ENCODE peak calls at places on chromosomes 7 and 10, in six cellular contexts. O, F, V, L, B and Z are unnamed samples.

GRCh38 chr10:1199897-1200721 is 143.9 kb downstream of the WDR37 start:
- DNase-seq in O (peak), L (no peak), V (peak), F (no peak), B (no peak), Z (no peak)

GRCh38 chr10:6048281-6049030 is 13.7 kb downstream of the IL2RA start:
- DNase-seq in V (peak), L (no peak), O (no peak), B (no peak), F (no peak), Z (no peak)

GRCh38 chr10:18079665-18080295 is 60.4 kb upstream of the CACNB2 start:
- DNase-seq in F (peak), B (no peak), O (no peak), L (peak), V (no peak), Z (no peak)

GRCh38 chr10:26438534-26439269 is 561 bp downstream of the APBB1IP start:
- DNase-seq in V (peak), F (no peak), B (peak), L (no peak), O (peak), Z (no peak)

GRCh38 chr7:124713086-124713485 is 52.5 kb downstream of the GPR37 start:
- DNase-seq in F (no peak), B (no peak), L (no peak), V (no peak), O (no peak), Z (no peak)

GRCh38 chr7:50149364-50149763 is 56.3 kb upstream of the ZPBP start:
- DNase-seq in L (no peak), O (no peak), F (no peak), B (no peak), V (no peak), Z (no peak)

GRCh38 chr7:157425761-157426160 is 89.0 kb downstream of the DNAJB6 start:
- DNase-seq in L (no peak), B (no peak), F (no peak), O (no peak), V (no peak), Z (no peak)

GRCh38 chr10:99979066-99979685 is 30.6 kb downstream of the DNMBP start:
- DNase-seq in L (no peak), B (peak), O (no peak), V (no peak), F (no peak), Z (no peak)

GRCh38 chr7:22589641-22590141 is 89.7 kb upstream of the STEAP1B start:
- DNase-seq in L (peak), B (no peak), O (no peak), V (peak), F (peak), Z (peak)

GRCh38 chr10:35442006-35442405 is 105.7 kb downstream of the CCNY start:
- DNase-seq in O (no peak), F (peak), V (no peak), B (no peak), L (peak), Z (no peak)

GRCh38 chr10:100370976-100371706 is 24.1 kb downstream of the SCD start:
- DNase-seq in B (peak), L (peak), F (peak), O (peak), V (peak), Z (peak)

GRCh38 chr10:87765666-87766376 is 52.2 kb downstream of the ATAD1 start:
- DNase-seq in O (no peak), V (no peak), F (no peak), L (no peak), B (no peak), Z (no peak)

GRCh38 chr7:90611115-90611514 is 15.0 kb downstream of the CDK14 start:
- DNase-seq in F (no peak), B (no peak), V (no peak), L (no peak), O (no peak), Z (no peak)

GRCh38 chr7:28298870-28299484 is 113.3 kb upstream of the CREB5 start:
- DNase-seq in O (peak), L (peak), V (peak), F (peak), B (peak), Z (peak)

GRCh38 chr7:132090444-132090843 is 485.8 kb downstream of the PLXNA4 start:
- DNase-seq in V (no peak), F (peak), B (no peak), L (no peak), O (no peak), Z (no peak)

GRCh38 chr10:114605155-114605797 is 52.8 kb downstream of the ABLIM1 start:
- DNase-seq in F (peak), L (no peak), B (no peak), V (no peak), O (no peak), Z (no peak)

GRCh38 chr7:41976411-41976810 is 260.6 kb downstream of the GLI3 start:
- DNase-seq in L (no peak), O (no peak), B (no peak), F (no peak), V (no peak), Z (no peak)

GRCh38 chr7:46651070-46651469 is 730.0 kb upstream of the IGFBP3 start:
- DNase-seq in O (no peak), V (no peak), F (no peak), B (no peak), L (no peak), Z (no peak)

GRCh38 chr7:28623105-28623730 is 210.9 kb downstream of the CREB5 start:
- DNase-seq in O (no peak), V (no peak), B (no peak), L (peak), F (peak), Z (no peak)

GRCh38 chr7:7895754-7896153 is 72.8 kb upstream of the GLCCI1 start:
- DNase-seq in L (no peak), V (no peak), F (no peak), B (peak), O (no peak), Z (no peak)

GRCh38 chr7:17320642-17321041 is 22.2 kb downstream of the AHR start:
- DNase-seq in F (no peak), V (no peak), B (no peak), L (no peak), O (no peak), Z (no peak)

GRCh38 chr10:1420663-1421362 is 316.5 kb downstream of the ADARB2 start:
- DNase-seq in B (peak), F (peak), V (peak), L (no peak), O (peak), Z (peak)

GRCh38 chr10:125584954-125585353 is 98.0 kb downstream of the TEX36 start:
- DNase-seq in F (no peak), O (no peak), L (no peak), V (peak), B (peak), Z (no peak)

GRCh38 chr10:98253499-98253898 is 14.5 kb downstream of the LOXL4 start:
- DNase-seq in V (no peak), F (no peak), L (no peak), B (no peak), O (no peak), Z (no peak)

GRCh38 chr10:115417585-115418265 is 324.6 kb downstream of the ATRNL1 start:
- DNase-seq in L (peak), F (peak), V (peak), B (peak), O (peak), Z (peak)

GRCh38 chr7:142338633-142339501 is 81.0 kb upstream of the PRSS58 start:
- DNase-seq in L (peak), B (peak), F (peak), O (peak), V (peak), Z (peak)

GRCh38 chr10:110989016-110989415 is 69.6 kb downstream of the SHOC2 start:
- DNase-seq in O (no peak), B (no peak), F (no peak), L (peak), V (no peak), Z (no peak)

GRCh38 chr10:488933-489215 is 200.6 kb downstream of the DIP2C start:
- DNase-seq in F (no peak), L (no peak), B (no peak), V (no peak), O (no peak), Z (no peak)

GRCh38 chr7:45293295-45293942 is 135.8 kb downstream of the RAMP3 start:
- DNase-seq in V (no peak), L (no peak), F (no peak), O (no peak), B (no peak), Z (no peak)

GRCh38 chr7:26603631-26604030 is 260.8 kb downstream of the SKAP2 start:
- DNase-seq in F (peak), L (no peak), O (peak), B (peak), V (no peak), Z (no peak)

GRCh38 chr7:30705008-30705407 is 22.8 kb upstream of the CRHR2 start:
- DNase-seq in V (no peak), B (no peak), L (no peak), F (no peak), O (no peak), Z (no peak)

GRCh38 chr10:78737883-78738282 is 330.9 kb upstream of the ZMIZ1 start:
- DNase-seq in O (no peak), L (no peak), F (no peak), V (no peak), B (no peak), Z (no peak)
- H2BK15ac ChIP-seq in O (no peak), L (no peak), F (no peak), V (no peak), B (no peak), Z (no peak)

DNA sequence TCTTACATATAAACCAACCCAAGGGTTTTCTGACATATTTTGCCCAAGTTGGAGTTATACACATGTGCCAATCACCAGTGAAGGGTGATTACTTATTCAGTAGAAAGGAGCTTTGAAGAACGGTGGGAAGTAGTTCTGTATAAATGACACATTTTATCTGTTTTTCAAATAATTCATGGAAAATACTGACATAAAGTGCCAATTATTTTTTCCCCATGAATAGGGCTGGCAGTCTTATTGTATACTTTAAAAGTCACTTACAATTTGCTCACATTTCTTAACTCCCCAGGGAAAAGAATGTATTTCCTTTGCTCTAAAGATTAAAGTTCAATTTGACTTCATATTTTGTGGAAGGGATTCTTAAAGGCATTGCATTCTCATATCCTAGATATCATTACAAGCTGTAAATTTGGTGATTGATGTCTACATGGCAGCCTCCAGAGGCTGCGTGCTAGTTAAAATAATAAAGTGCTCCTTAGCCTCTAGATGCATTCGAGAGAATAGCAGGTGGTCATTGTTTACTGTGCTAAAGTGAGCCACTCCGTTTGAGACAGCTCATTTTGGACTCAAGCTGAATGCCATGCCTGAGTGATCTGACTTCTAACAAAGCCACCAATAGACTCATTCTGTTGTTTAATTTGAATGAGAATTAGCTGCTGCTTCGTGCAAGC is 148.8 kb upstream of the NRP1 start:
- DNase-seq in V (no peak), O (no peak), B (no peak), L (peak), F (no peak), Z (peak)
- H3K4me2 ChIP-seq in V (no peak), O (no peak), B (no peak), L (no peak), F (no peak), Z (no peak)

DNA sequence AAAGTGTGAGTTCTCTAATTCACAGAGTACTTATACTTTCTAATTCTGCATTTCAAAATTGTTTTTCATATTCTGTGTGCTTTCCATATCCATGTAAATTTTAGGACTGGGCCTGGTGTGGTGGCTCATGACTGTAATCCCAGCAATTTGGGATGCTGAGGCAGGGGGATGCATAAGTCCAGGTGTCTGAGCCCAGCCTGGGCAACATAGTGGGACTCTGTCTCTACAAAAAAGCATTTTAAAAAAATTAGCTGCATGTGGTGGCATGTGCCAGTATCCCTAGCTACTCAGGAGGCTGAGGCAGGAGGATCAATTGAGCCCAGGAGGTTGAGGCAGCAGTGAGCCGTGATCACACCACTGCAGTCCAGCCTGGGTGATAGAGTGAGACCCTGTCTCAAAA is 382.6 kb upstream of the AKR1E2 start:
- DNase-seq in L (no peak), V (no peak), B (no peak), F (no peak), O (no peak), Z (no peak)
- H2BK15ac ChIP-seq in L (no peak), V (no peak), B (no peak), F (peak), O (no peak), Z (no peak)

GRCh38 chr7:134371536-134371935 is 54.8 kb upstream of the SLC35B4 start:
- DNase-seq in V (no peak), F (no peak), O (no peak), B (no peak), L (no peak), Z (no peak)
- H3K4me2 ChIP-seq in V (no peak), F (no peak), O (no peak), B (no peak), L (no peak), Z (no peak)

DNA sequence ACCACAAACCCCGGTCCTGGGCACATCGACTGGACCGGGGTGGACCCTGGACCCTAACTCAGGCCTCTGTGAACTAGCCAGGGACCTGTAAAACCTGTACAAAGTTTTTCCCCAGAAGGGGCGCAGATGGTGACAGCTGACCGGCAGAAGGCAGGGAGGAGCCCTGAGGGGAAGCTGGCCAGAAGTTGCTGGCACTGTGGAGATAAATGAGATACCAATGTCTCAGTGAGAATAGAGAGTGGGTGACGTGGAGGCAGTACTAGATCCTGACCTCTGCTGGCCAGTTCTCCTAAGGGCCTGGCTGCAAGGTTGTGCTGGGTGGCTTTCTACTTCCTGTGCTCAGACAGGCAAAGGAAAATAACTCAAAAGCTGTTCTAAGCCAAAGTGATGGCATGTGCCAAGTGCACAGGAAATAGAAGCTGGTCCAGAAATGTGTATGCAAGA is 10.6 kb upstream of the TSPAN14 start:
- DNase-seq in F (peak), B (peak), O (peak), V (no peak), L (no peak), Z (no peak)
- H2BK15ac ChIP-seq in F (peak), B (no peak), O (no peak), V (no peak), L (no peak), Z (no peak)

GRCh38 chr7:148883233-148884048 is 650 bp downstream of the EZH2 start:
- DNase-seq in V (peak), F (peak), B (peak), O (no peak), L (no peak), Z (peak)
- H3K4me2 ChIP-seq in V (peak), F (peak), B (peak), O (peak), L (peak), Z (peak)

GRCh38 chr10:15197276-15197675 is 28.8 kb upstream of the NMT2 start:
- DNase-seq in V (no peak), B (no peak), L (peak), O (no peak), F (no peak), Z (no peak)
- H2BK15ac ChIP-seq in V (no peak), B (no peak), L (no peak), O (no peak), F (no peak), Z (no peak)

DNA sequence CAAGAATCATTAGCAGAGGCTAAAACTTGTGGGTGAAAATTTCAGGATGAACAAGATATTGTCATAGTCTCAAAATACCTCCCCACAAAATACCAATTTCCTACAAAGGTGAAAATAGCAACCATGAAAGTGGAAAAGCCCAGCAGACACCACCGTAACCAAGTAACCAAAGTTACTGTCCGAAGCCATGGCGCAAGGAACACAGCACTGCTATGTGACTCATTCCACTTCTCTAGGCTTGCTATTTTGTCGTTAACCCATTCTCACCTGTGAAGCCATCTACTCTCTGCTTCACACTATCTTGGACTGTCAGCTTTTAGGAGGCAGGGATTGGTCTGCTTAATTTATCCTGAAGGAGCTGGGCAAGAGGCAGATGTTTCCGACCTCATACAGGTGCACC is 113.8 kb upstream of the CACUL1 start:
- DNase-seq in F (no peak), O (no peak), L (no peak), B (peak), V (no peak), Z (no peak)
- H3K4me2 ChIP-seq in F (no peak), O (no peak), L (no peak), B (no peak), V (no peak), Z (no peak)

DNA sequence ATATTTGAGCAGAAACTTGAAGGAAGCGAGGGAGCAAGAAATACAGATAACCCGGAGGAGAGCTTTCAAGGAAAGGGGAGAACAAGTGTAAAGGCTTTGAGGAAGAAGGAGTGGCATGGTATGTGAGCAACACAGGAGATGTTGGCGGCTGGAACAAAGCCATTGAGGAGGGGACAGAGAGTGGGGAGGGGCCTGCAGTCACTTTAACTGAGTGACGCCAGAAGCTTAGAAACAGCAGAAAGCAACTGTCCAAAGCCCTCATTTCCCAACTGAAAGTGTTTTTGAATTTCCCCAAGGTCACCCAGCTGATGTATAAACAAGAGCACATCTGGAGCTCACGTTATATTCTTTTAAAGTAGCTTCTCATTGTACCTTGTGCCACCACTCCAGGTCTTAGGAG is 19.1 kb downstream of the AUTS2 start:
- DNase-seq in O (no peak), V (no peak), L (no peak), B (peak), F (no peak), Z (no peak)
- H2BK15ac ChIP-seq in O (no peak), V (no peak), L (no peak), B (no peak), F (no peak), Z (no peak)